ENCODE peak calls at places on chromosome 9, in five cellular contexts. T is activated T-helper 2 cell treated with anti-CD3 and anti-CD28 coated beads, Interferon-gamma antibody, Interleukin-2, Interleukin-4, amounts not matched to agents 10 μg/mL and 5 μg/mL and 100 μg/mL, durations not matched to agents 14 hours and 24 hours and 36 hours; S is tibial artery; N is amniotic stem cell; G is activated CD4-positive, CD25-positive, alpha-beta regulatory T cell treated with anti-CD3 and anti-CD28 coated beads, Interleukin-2, amount 50 U/mL, for 16 hours. E is an unnamed sample.

GRCh38 chr9:137198051-137198747 is 2.3 kb downstream of the TPRN start:
- DNase-seq in T (no peak), S (no peak), N (no peak), G (no peak), E (no peak)

GRCh38 chr9:136902259-136902821 is 16.0 kb downstream of the TRAF2 start:
- DNase-seq in T (peak; percentile 81), S (peak; percentile 94), N (peak; percentile 78), G (peak; percentile 76), E (no peak)

GRCh38 chr9:126652140-126652558 is 38.4 kb downstream of the LMX1B start:
- DNase-seq in T (no peak), S (no peak), N (no peak), G (no peak), E (no peak)

GRCh38 chr9:33620738-33621439 is 96.8 kb downstream of the ANKRD18B start:
- DNase-seq in T (no peak), S (no peak), N (peak; percentile 61), G (no peak), E (no peak)

GRCh38 chr9:70998962-70999361 is 122.5 kb downstream of the TRPM3 start:
- DNase-seq in T (no peak), S (no peak), N (no peak), G (no peak), E (no peak)

GRCh38 chr9:97761066-97761598 is 64.0 kb upstream of the XPA start:
- DNase-seq in T (no peak), S (no peak), N (no peak), G (no peak), E (no peak)

GRCh38 chr9:77453857-77454647 is 194.1 kb downstream of the GNA14 start:
- DNase-seq in T (no peak), S (no peak), N (no peak), G (no peak), E (no peak)

GRCh38 chr9:17394868-17395488 is 183.9 kb upstream of the SH3GL2 start:
- DNase-seq in T (no peak), S (no peak), N (no peak), G (no peak), E (no peak)

GRCh38 chr9:76996700-76997099 is 22.8 kb upstream of the FOXB2 start:
- DNase-seq in T (no peak), S (no peak), N (peak; percentile 5), G (no peak), E (no peak)

GRCh38 chr9:69622664-69623063 is 49.5 kb downstream of the APBA1 start:
- DNase-seq in T (no peak), S (no peak), N (no peak), G (no peak), E (no peak)

GRCh38 chr9:133199648-133200321 is 9.3 kb downstream of the OBP2B start:
- DNase-seq in T (peak; percentile 16), S (no peak), N (no peak), G (no peak), E (no peak)

GRCh38 chr9:114108016-114108833 is 9.1 kb upstream of the KIF12 start:
- DNase-seq in T (peak; percentile 36), S (peak; percentile 81), N (peak; percentile 46), G (no peak), E (peak; percentile 39)

GRCh38 chr9:124621371-124622328 is 114.5 kb upstream of the NR5A1 start:
- DNase-seq in T (no peak), S (no peak), N (no peak), G (no peak), E (no peak)

GRCh38 chr9:134438204-134438788 is 112.0 kb downstream of the RXRA start:
- DNase-seq in T (no peak), S (no peak), N (no peak), G (no peak), E (no peak)

GRCh38 chr9:112784020-112784788 is 33.6 kb downstream of the SNX30 start:
- DNase-seq in T (no peak), S (no peak), N (no peak), G (no peak), E (peak; percentile 64)

GRCh38 chr9:127133739-127134167 is 11.3 kb upstream of the ANGPTL2 start:
- DNase-seq in T (no peak), S (peak; percentile 81), N (peak; percentile 63), G (no peak), E (no peak)

E was measured in retinal pigment epithelial cell.